ENCODE peak calls at places on chromosome 1, in ten cellular contexts. K, W, V, T, Q, S, G, X, F and Z are unnamed samples.

GRCh38 chr1:44405041-44405803 is at the start of gene RNF220:
- DNase-seq in K (peak; percentile 45), W (peak; percentile 60), V (peak; percentile 51), T (peak; percentile 76), Q (peak; percentile 76), S (peak; percentile 17), G (peak; percentile 76), X (peak; percentile 91), F (peak; percentile 85), Z (peak; percentile 46)

GRCh38 chr1:53378061-53378460 is 50.2 kb upstream of the LRP8 start:
- DNase-seq in K (no peak), W (no peak), V (no peak), T (no peak), Q (no peak), S (no peak), G (no peak), X (peak; percentile 35), F (no peak), Z (no peak)

GRCh38 chr1:27940297-27940696 is 5.5 kb downstream of the SMPDL3B start:
- DNase-seq in K (no peak), W (no peak), V (peak; percentile 42), T (peak; percentile 92), Q (peak; percentile 10), S (peak; percentile 54), G (no peak), X (peak; percentile 84), F (peak; percentile 63), Z (peak; percentile 71)

GRCh38 chr1:200974711-200975110 is 48.8 kb downstream of the KIF21B start:
- DNase-seq in K (no peak), W (no peak), V (no peak), T (no peak), Q (no peak), S (no peak), G (no peak), X (no peak), F (no peak), Z (no peak)

GRCh38 chr1:37475380-37476086 is 1.2 kb downstream of the ZC3H12A start:
- DNase-seq in K (no peak), W (no peak), V (peak; percentile 35), T (no peak), Q (peak; percentile 45), S (peak; percentile 15), G (no peak), X (no peak), F (no peak), Z (peak; percentile 12)

GRCh38 chr1:2875677-2876531 is 74.4 kb upstream of the TTC34 start:
- DNase-seq in K (no peak), W (no peak), V (peak; percentile 49), T (no peak), Q (no peak), S (no peak), G (no peak), X (no peak), F (no peak), Z (no peak)

GRCh38 chr1:226603030-226603960 is 54.7 kb downstream of the STUM start:
- DNase-seq in K (peak; percentile 50), W (peak; percentile 71), V (peak; percentile 66), T (no peak), Q (peak; percentile 10), S (no peak), G (peak; percentile 80), X (no peak), F (no peak), Z (no peak)

GRCh38 chr1:38489844-38490270 is 369.7 kb downstream of the RRAGC start:
- DNase-seq in K (no peak), W (no peak), V (peak; percentile 44), T (peak; percentile 84), Q (no peak), S (no peak), G (peak; percentile 19), X (peak; percentile 98), F (peak; percentile 84), Z (peak; percentile 22)

GRCh38 chr1:58780586-58781452 is 3.0 kb downstream of the JUN start:
- DNase-seq in K (no peak), W (no peak), V (no peak), T (no peak), Q (peak; percentile 36), S (peak; percentile 55), G (peak; percentile 45), X (no peak), F (no peak), Z (peak; percentile 56)
- H3K27ac ChIP-seq in K (peak overlapping the region; percentile 60), W (peak overlapping the region; percentile 99), V (no peak overlapping the region), T (no peak overlapping the region), Q (no peak overlapping the region), S (no peak overlapping the region), G (no peak overlapping the region), X (no peak overlapping the region), F (no peak overlapping the region), Z (no peak overlapping the region)

GRCh38 chr1:212955098-212955497 is 4.8 kb downstream of the VASH2 start:
- DNase-seq in K (no peak), W (no peak), V (no peak), T (no peak), Q (no peak), S (no peak), G (no peak), X (no peak), F (no peak), Z (no peak)

GRCh38 chr1:212950243-212951057 is at the start of gene VASH2:
- DNase-seq in K (peak; percentile 80), W (peak; percentile 84), V (peak; percentile 91), T (no peak), Q (peak; percentile 83), S (peak; percentile 10), G (peak; percentile 76), X (peak; percentile 96), F (peak; percentile 96), Z (peak; percentile 48)

GRCh38 chr1:212954514-212954913 is 4.2 kb downstream of the VASH2 start:
- DNase-seq in K (no peak), W (no peak), V (no peak), T (no peak), Q (no peak), S (no peak), G (no peak), X (no peak), F (no peak), Z (no peak)

GRCh38 chr1:212951058-212951923 is 950 bp downstream of the VASH2 start:
- DNase-seq in K (no peak), W (no peak), V (no peak), T (no peak), Q (peak; percentile 13), S (no peak), G (no peak), X (no peak), F (peak; percentile 52), Z (no peak)

DNA sequence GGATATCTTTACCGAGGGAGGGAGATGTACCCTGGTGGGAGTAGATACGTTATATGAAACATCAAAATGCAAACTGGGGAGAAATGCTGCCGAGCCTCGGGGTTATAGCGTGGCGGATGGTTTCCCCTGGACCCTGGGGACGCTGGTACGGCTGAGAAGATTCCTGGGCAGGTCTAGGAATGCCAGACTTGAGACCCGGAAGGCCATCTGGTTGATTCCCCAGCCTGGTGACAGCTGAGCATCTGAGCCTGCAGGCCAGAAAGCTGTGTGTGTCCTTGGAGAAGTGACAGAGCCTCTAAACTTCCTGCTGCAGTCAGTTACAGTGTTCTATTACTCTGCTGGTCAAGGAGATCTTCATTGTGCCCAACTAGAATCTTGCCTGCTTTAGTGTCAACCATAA is 2.3 kb downstream of the VASH2 start:
- DNase-seq in K (no peak), W (no peak), V (no peak), T (no peak), Q (no peak), S (no peak), G (no peak), X (no peak), F (no peak), Z (no peak)
- H3K4me1 ChIP-seq in K (peaks cover 3% of the 10 kb centered on the region), W (peaks cover 5% of the 10 kb centered on the region), V (peaks cover 13% of the 10 kb centered on the region), T (peaks cover 14% of the 10 kb centered on the region), Q (peaks cover 2% of the 10 kb centered on the region), S (no peaks in the 10 kb centered on the region), G (no peaks in the 10 kb centered on the region), X (no peaks in the 10 kb centered on the region), F (peaks cover 12% of the 10 kb centered on the region), Z (peaks cover 10% of the 10 kb centered on the region)

DNA sequence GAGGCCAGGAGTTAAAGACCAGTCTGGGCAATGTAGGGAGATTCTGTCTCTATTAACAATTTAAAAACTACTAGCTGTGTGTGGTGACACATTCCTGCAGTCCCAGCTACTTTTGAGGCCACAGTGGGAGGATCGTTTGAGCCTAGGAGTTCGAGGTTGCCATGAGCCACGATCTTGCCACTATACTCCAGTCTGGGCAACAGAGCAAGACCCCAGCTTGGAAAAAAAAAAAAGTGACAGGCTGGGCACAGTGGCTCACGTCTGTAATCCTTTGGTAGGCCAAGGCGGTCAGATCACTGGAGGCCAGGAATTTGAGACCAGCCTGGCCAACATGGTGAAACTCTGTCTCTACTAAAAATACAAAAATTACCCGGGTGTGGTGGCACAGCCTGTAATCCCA is 26.8 kb downstream of the HP1BP3 start:
- DNase-seq in K (no peak), W (no peak), V (no peak), T (no peak), Q (no peak), S (no peak), G (no peak), X (no peak), F (no peak), Z (no peak)
- H3K36me3 ChIP-seq in K (peaks cover 34% of the 10 kb centered on the region), W (peaks cover 100% of the 10 kb centered on the region), V (peaks cover 62% of the 10 kb centered on the region), T (peaks cover 52% of the 10 kb centered on the region), Q (peaks cover 15% of the 10 kb centered on the region), S (peaks cover 60% of the 10 kb centered on the region), G (peaks cover 86% of the 10 kb centered on the region), X (peaks cover 83% of the 10 kb centered on the region), F (peaks cover 46% of the 10 kb centered on the region), Z (peaks cover 64% of the 10 kb centered on the region)

GRCh38 chr1:101188311-101188710 is 48.5 kb upstream of the S1PR1 start:
- DNase-seq in K (no peak), W (no peak), V (peak; percentile 24), T (no peak), Q (peak; percentile 42), S (no peak), G (no peak), X (no peak), F (no peak), Z (no peak)

GRCh38 chr1:101182627-101183387 is 54.0 kb upstream of the S1PR1 start:
- DNase-seq in K (no peak), W (no peak), V (no peak), T (no peak), Q (no peak), S (no peak), G (no peak), X (no peak), F (no peak), Z (no peak)

GRCh38 chr1:101183388-101183699 is 53.5 kb upstream of the S1PR1 start:
- DNase-seq in K (no peak), W (no peak), V (no peak), T (no peak), Q (peak; percentile 30), S (no peak), G (peak; percentile 51), X (no peak), F (no peak), Z (no peak)

GRCh38 chr1:101187287-101187686 is 49.5 kb upstream of the S1PR1 start:
- DNase-seq in K (no peak), W (no peak), V (peak; percentile 54), T (no peak), Q (no peak), S (no peak), G (no peak), X (no peak), F (no peak), Z (no peak)

DNA sequence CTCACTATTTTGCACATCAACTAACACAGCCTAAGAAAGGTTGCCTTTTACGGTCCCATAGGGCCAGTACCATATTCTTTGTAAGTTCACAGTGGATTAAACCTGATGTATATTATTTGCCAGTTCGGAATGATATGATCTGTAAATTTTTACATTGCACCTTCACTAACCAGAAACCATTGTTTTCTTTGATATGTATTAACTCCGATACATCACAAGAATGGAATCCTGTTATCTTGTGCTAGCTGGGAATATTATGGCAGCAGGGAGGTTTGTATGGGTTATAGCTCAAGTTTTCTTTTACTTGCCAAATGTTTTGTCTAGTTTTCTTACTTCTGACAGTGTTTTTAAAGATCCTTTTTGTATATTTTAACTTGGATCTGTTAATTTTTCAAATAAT is 51.4 kb upstream of the S1PR1 start:
- DNase-seq in K (no peak), W (no peak), V (no peak), T (no peak), Q (peak; percentile 74), S (no peak), G (peak; percentile 38), X (no peak), F (no peak), Z (no peak)
- H3K27ac ChIP-seq in K (no peak overlapping the region), W (no peak overlapping the region), V (no peak overlapping the region), T (no peak overlapping the region), Q (no peak overlapping the region), S (no peak overlapping the region), G (no peak overlapping the region), X (no peak overlapping the region), F (no peak overlapping the region), Z (no peak overlapping the region)